ENCODE peak calls at places on chromosome 16, in nine cellular contexts. E is head of caudate nucleus, O is posterior vena cava, B is right cardiac atrium, Y is tibial nerve, N is non-pigmented ciliary epithelial cell, U is ACHN, H is AML-193, X is MM.1S. M is an unnamed sample.

GRCh38 chr16:89482824-89483220 is 7.5 kb downstream of the ANKRD11 start:
- DNase-seq in E (no peak), N (no peak), B (no peak), O (no peak), Y (no peak), U (no peak), H (no peak), X (no peak), M (no peak)

GRCh38 chr16:3650631-3651265 is 3.7 kb upstream of the DNASE1 start:
- DNase-seq in O (peak; percentile 38), E (no peak), U (no peak), N (no peak), B (no peak), X (no peak), H (no peak), Y (no peak), M (no peak)

GRCh38 chr16:12160249-12160648 is 183.7 kb downstream of the SNX29 start:
- DNase-seq in U (no peak), Y (no peak), H (no peak), B (no peak), N (no peak), O (peak; percentile 12), E (no peak), X (no peak), M (no peak)

GRCh38 chr16:68452176-68452575 is 3.9 kb upstream of the SMPD3 start:
- DNase-seq in N (no peak), B (no peak), E (no peak), O (no peak), H (no peak), U (peak; percentile 17), X (no peak), Y (no peak), M (no peak)

GRCh38 chr16:4016648-4017047 is 99.6 kb downstream of the ADCY9 start:
- DNase-seq in X (no peak), N (no peak), U (no peak), O (no peak), B (no peak), E (no peak), Y (no peak), H (peak; percentile 95), M (no peak)

GRCh38 chr16:72357860-72358259 is 185.9 kb upstream of the PMFBP1 start:
- DNase-seq in X (no peak), Y (no peak), N (no peak), O (no peak), H (no peak), B (no peak), E (no peak), U (no peak), M (no peak)

GRCh38 chr16:85123891-85124635 is 11.8 kb upstream of the CIBAR2 start:
- DNase-seq in E (peak; percentile 48), Y (no peak), U (no peak), N (no peak), X (no peak), B (peak; percentile 93), O (peak; percentile 95), H (no peak), M (peak; percentile 77)

GRCh38 chr16:12082207-12082606 is 105.7 kb downstream of the SNX29 start:
- DNase-seq in B (no peak), X (no peak), U (no peak), O (peak; percentile 78), N (no peak), H (no peak), E (no peak), Y (no peak), M (peak; percentile 5)

GRCh38 chr16:6105115-6105514 is 1007.5 kb upstream of the EEF2KMT start:
- DNase-seq in Y (no peak), N (no peak), H (no peak), B (no peak), E (no peak), O (no peak), X (no peak), U (peak; percentile 40), M (no peak)

GRCh38 chr16:88077328-88078108 is 126.3 kb downstream of the BANP start:
- DNase-seq in N (no peak), E (no peak), B (peak; percentile 49), H (no peak), U (no peak), O (peak; percentile 66), Y (no peak), X (no peak), M (no peak)

GRCh38 chr16:82016964-82017363 is 5.7 kb upstream of the SDR42E1 start:
- DNase-seq in O (no peak), N (no peak), E (no peak), X (no peak), Y (no peak), U (no peak), H (no peak), B (no peak), M (no peak)

GRCh38 chr16:12794486-12795399 is 8.9 kb downstream of the CPPED1 start:
- DNase-seq in E (no peak), B (peak; percentile 88), N (no peak), Y (no peak), U (no peak), O (peak; percentile 87), X (no peak), H (no peak), M (peak; percentile 66)

GRCh38 chr16:87956771-87957279 is 5.6 kb downstream of the BANP start:
- DNase-seq in U (peak; percentile 21), B (no peak), H (no peak), O (no peak), E (no peak), X (no peak), N (peak; percentile 50), Y (no peak), M (no peak)

GRCh38 chr16:88976359-88977027 is 514 bp downstream of the CBFA2T3 start:
- DNase-seq in U (no peak), X (peak; percentile 38), Y (no peak), O (no peak), H (no peak), B (peak; percentile 49), E (no peak), N (no peak), M (no peak)

GRCh38 chr16:24737391-24737871 is 8.0 kb downstream of the TNRC6A start:
- DNase-seq in Y (no peak), H (no peak), O (no peak), N (no peak), B (no peak), U (peak; percentile 34), X (no peak), E (no peak), M (no peak)

GRCh38 chr16:57609541-57610401 is 18.7 kb upstream of the ADGRG1 start:
- DNase-seq in H (no peak), U (no peak), N (no peak), X (peak; percentile 95), E (peak; percentile 62), B (peak; percentile 69), Y (no peak), O (peak; percentile 72), M (peak; percentile 46)

GRCh38 chr16:90084215-90084614 is 7.1 kb upstream of the PRDM7 start:
- DNase-seq in N (no peak), X (no peak), H (no peak), U (no peak), B (no peak), O (no peak), E (no peak), Y (no peak), M (no peak)

GRCh38 chr16:53207810-53208752 is 153.3 kb downstream of the CHD9 start:
- DNase-seq in H (peak; percentile 88), E (peak; percentile 81), O (no peak), X (no peak), U (peak; percentile 95), Y (no peak), B (peak; percentile 35), N (no peak), M (no peak)

GRCh38 chr16:54066451-54067056 is 220.0 kb downstream of the IRX3 start:
- DNase-seq in O (no peak), U (peak; percentile 53), N (no peak), X (no peak), B (no peak), Y (no peak), H (no peak), E (no peak), M (no peak)

GRCh38 chr16:2586241-2586640 is 48.4 kb downstream of the PDPK1 start:
- DNase-seq in B (peak; percentile 47), U (no peak), O (peak; percentile 62), Y (no peak), N (no peak), H (no peak), X (no peak), E (no peak), M (no peak)

GRCh38 chr16:4244254-4244812 is 2.5 kb upstream of the SRL start:
- DNase-seq in O (no peak), X (peak; percentile 49), H (no peak), E (no peak), Y (no peak), U (peak; percentile 31), N (no peak), B (peak; percentile 32), M (no peak)

GRCh38 chr16:27189335-27189972 is 13.9 kb upstream of the KDM8 start:
- DNase-seq in B (no peak), Y (no peak), X (peak; percentile 33), U (no peak), N (no peak), H (no peak), E (no peak), O (no peak), M (no peak)

GRCh38 chr16:23508589-23509440 is 1.5 kb downstream of the GGA2 start:
- DNase-seq in B (no peak), O (peak; percentile 62), X (no peak), H (no peak), E (peak; percentile 40), N (no peak), U (no peak), Y (no peak), M (no peak)

GRCh38 chr16:54107803-54108202 is 178.8 kb downstream of the IRX3 start:
- DNase-seq in O (no peak), H (no peak), X (no peak), U (no peak), N (no peak), Y (no peak), E (no peak), B (no peak), M (no peak)

GRCh38 chr16:53745753-53746258 is 41.9 kb downstream of the FTO start:
- DNase-seq in N (no peak), B (no peak), Y (no peak), E (no peak), O (no peak), H (no peak), X (no peak), U (peak; percentile 92), M (no peak)

GRCh38 chr16:47072158-47072557 is 71.6 kb downstream of the NETO2 start:
- DNase-seq in Y (no peak), U (no peak), B (no peak), H (no peak), O (no peak), E (no peak), N (no peak), X (no peak), M (no peak)

GRCh38 chr16:89046491-89046890 is 47.2 kb upstream of the ACSF3 start:
- DNase-seq in E (no peak), X (no peak), U (no peak), H (no peak), Y (no peak), N (no peak), B (peak; percentile 11), O (peak; percentile 68), M (no peak)

GRCh38 chr16:23905027-23905426 is 69.2 kb downstream of the PRKCB start:
- DNase-seq in B (peak; percentile 63), O (peak; percentile 86), E (no peak), U (peak; percentile 79), Y (no peak), H (no peak), X (no peak), N (peak; percentile 22), M (peak; percentile 9)

GRCh38 chr16:4379001-4379688 is 7.5 kb downstream of the VASN start:
- DNase-seq in E (no peak), H (no peak), B (peak; percentile 57), N (no peak), Y (no peak), X (no peak), U (no peak), O (no peak), M (peak; percentile 26)

GRCh38 chr16:66228791-66229190 is 137.7 kb upstream of the CDH5 start:
- DNase-seq in H (no peak), U (no peak), X (no peak), Y (no peak), N (no peak), E (no peak), B (no peak), O (peak; percentile 34), M (no peak)

GRCh38 chr16:12311309-12311708 is 334.8 kb downstream of the SNX29 start:
- DNase-seq in Y (no peak), O (peak; percentile 77), E (no peak), X (no peak), N (no peak), U (no peak), H (no peak), B (peak; percentile 63), M (peak; percentile 45)

M was measured in heart left ventricle.